ENCODE peak calls at places on chromosomes 6 and 20, in six cellular contexts. One of them, this sample, is unnamed.

GRCh38 chr6:43215066-43215465 is 14.2 kb downstream of the DNPH1 start:
- DNase-seq in posterior cingulate gyrus: no peak
- DNase-seq in stimulated activated CD8-positive, alpha-beta memory T cell treated with anti-CD3 and anti-CD28 coated beads, Interleukin-7, amount 100 ng/mL, for 1 hour: no peak
- DNase-seq in neural progenitor cell: no peak
- DNase-seq in OCI-LY7: no peak
- DNase-seq in midbrain: no peak
- DNase-seq in this sample: no peak

GRCh38 chr6:7419065-7419464 is 29.5 kb downstream of the RIOK1 start:
- DNase-seq in posterior cingulate gyrus: no peak
- DNase-seq in stimulated activated CD8-positive, alpha-beta memory T cell treated with anti-CD3 and anti-CD28 coated beads, Interleukin-7, amount 100 ng/mL, for 1 hour: no peak
- DNase-seq in neural progenitor cell: no peak
- DNase-seq in OCI-LY7: no peak
- DNase-seq in midbrain: no peak
- DNase-seq in this sample: no peak

GRCh38 chr6:25302677-25303128 is 23.5 kb downstream of the CARMIL1 start:
- DNase-seq in posterior cingulate gyrus: no peak
- DNase-seq in stimulated activated CD8-positive, alpha-beta memory T cell treated with anti-CD3 and anti-CD28 coated beads, Interleukin-7, amount 100 ng/mL, for 1 hour: no peak
- DNase-seq in neural progenitor cell: peak; percentile 14
- DNase-seq in OCI-LY7: no peak
- DNase-seq in midbrain: no peak
- DNase-seq in this sample: no peak

GRCh38 chr20:38214871-38215788 is 45.4 kb downstream of the KIAA1755 start:
- DNase-seq in posterior cingulate gyrus: peak; percentile 54
- DNase-seq in stimulated activated CD8-positive, alpha-beta memory T cell treated with anti-CD3 and anti-CD28 coated beads, Interleukin-7, amount 100 ng/mL, for 1 hour: no peak
- DNase-seq in neural progenitor cell: no peak
- DNase-seq in OCI-LY7: no peak
- DNase-seq in midbrain: no peak
- DNase-seq in this sample: no peak

GRCh38 chr20:52859156-52859887 is 112.8 kb upstream of the TSHZ2 start:
- DNase-seq in posterior cingulate gyrus: no peak
- DNase-seq in stimulated activated CD8-positive, alpha-beta memory T cell treated with anti-CD3 and anti-CD28 coated beads, Interleukin-7, amount 100 ng/mL, for 1 hour: no peak
- DNase-seq in neural progenitor cell: peak; percentile 16
- DNase-seq in OCI-LY7: no peak
- DNase-seq in midbrain: no peak
- DNase-seq in this sample: no peak

GRCh38 chr20:38805502-38805957 is at the start of gene PPP1R16B:
- DNase-seq in posterior cingulate gyrus: peak; percentile 96
- DNase-seq in stimulated activated CD8-positive, alpha-beta memory T cell treated with anti-CD3 and anti-CD28 coated beads, Interleukin-7, amount 100 ng/mL, for 1 hour: peak; percentile 63
- DNase-seq in neural progenitor cell: peak; percentile 88
- DNase-seq in OCI-LY7: peak; percentile 90
- DNase-seq in midbrain: peak; percentile 78
- DNase-seq in this sample: peak; percentile 86

GRCh38 chr20:19588731-19589130 is 169.3 kb upstream of the RIN2 start:
- DNase-seq in posterior cingulate gyrus: no peak
- DNase-seq in stimulated activated CD8-positive, alpha-beta memory T cell treated with anti-CD3 and anti-CD28 coated beads, Interleukin-7, amount 100 ng/mL, for 1 hour: no peak
- DNase-seq in neural progenitor cell: no peak
- DNase-seq in OCI-LY7: no peak
- DNase-seq in midbrain: peak; percentile 17
- DNase-seq in this sample: no peak

GRCh38 chr6:155381856-155382690 is 67.8 kb upstream of the TFB1M start:
- DNase-seq in posterior cingulate gyrus: no peak
- DNase-seq in stimulated activated CD8-positive, alpha-beta memory T cell treated with anti-CD3 and anti-CD28 coated beads, Interleukin-7, amount 100 ng/mL, for 1 hour: no peak
- DNase-seq in neural progenitor cell: no peak
- DNase-seq in OCI-LY7: no peak
- DNase-seq in midbrain: no peak
- DNase-seq in this sample: no peak

GRCh38 chr6:150813319-150813992 is 52.0 kb upstream of the MTHFD1L start:
- DNase-seq in posterior cingulate gyrus: no peak
- DNase-seq in stimulated activated CD8-positive, alpha-beta memory T cell treated with anti-CD3 and anti-CD28 coated beads, Interleukin-7, amount 100 ng/mL, for 1 hour: no peak
- DNase-seq in neural progenitor cell: no peak
- DNase-seq in OCI-LY7: no peak
- DNase-seq in midbrain: no peak
- DNase-seq in this sample: peak; percentile 86

GRCh38 chr6:14661696-14662095 is 544.1 kb downstream of the CD83 start:
- DNase-seq in posterior cingulate gyrus: no peak
- DNase-seq in stimulated activated CD8-positive, alpha-beta memory T cell treated with anti-CD3 and anti-CD28 coated beads, Interleukin-7, amount 100 ng/mL, for 1 hour: no peak
- DNase-seq in neural progenitor cell: peak; percentile 52
- DNase-seq in OCI-LY7: no peak
- DNase-seq in midbrain: no peak
- DNase-seq in this sample: no peak

GRCh38 chr20:14062786-14063185 is 67.5 kb downstream of the MACROD2 start:
- DNase-seq in posterior cingulate gyrus: no peak
- DNase-seq in stimulated activated CD8-positive, alpha-beta memory T cell treated with anti-CD3 and anti-CD28 coated beads, Interleukin-7, amount 100 ng/mL, for 1 hour: no peak
- DNase-seq in neural progenitor cell: no peak
- DNase-seq in OCI-LY7: no peak
- DNase-seq in midbrain: no peak
- DNase-seq in this sample: no peak

GRCh38 chr6:63805808-63806572 is 170.4 kb downstream of the PHF3 start:
- DNase-seq in posterior cingulate gyrus: no peak
- DNase-seq in stimulated activated CD8-positive, alpha-beta memory T cell treated with anti-CD3 and anti-CD28 coated beads, Interleukin-7, amount 100 ng/mL, for 1 hour: no peak
- DNase-seq in neural progenitor cell: peak; percentile 8
- DNase-seq in OCI-LY7: no peak
- DNase-seq in midbrain: no peak
- DNase-seq in this sample: no peak

GRCh38 chr6:166950443-166950821 is 5.9 kb downstream of the RNASET2 start:
- DNase-seq in posterior cingulate gyrus: peak; percentile 16
- DNase-seq in stimulated activated CD8-positive, alpha-beta memory T cell treated with anti-CD3 and anti-CD28 coated beads, Interleukin-7, amount 100 ng/mL, for 1 hour: no peak
- DNase-seq in neural progenitor cell: no peak
- DNase-seq in OCI-LY7: peak; percentile 66
- DNase-seq in midbrain: no peak
- DNase-seq in this sample: peak; percentile 87

GRCh38 chr6:154542747-154543146 is 32.3 kb upstream of the CNKSR3 start:
- DNase-seq in posterior cingulate gyrus: no peak
- DNase-seq in stimulated activated CD8-positive, alpha-beta memory T cell treated with anti-CD3 and anti-CD28 coated beads, Interleukin-7, amount 100 ng/mL, for 1 hour: no peak
- DNase-seq in neural progenitor cell: peak; percentile 64
- DNase-seq in OCI-LY7: no peak
- DNase-seq in midbrain: no peak
- DNase-seq in this sample: no peak

GRCh38 chr20:19074828-19075516 is 137.5 kb upstream of the SLC24A3 start:
- DNase-seq in posterior cingulate gyrus: no peak
- DNase-seq in stimulated activated CD8-positive, alpha-beta memory T cell treated with anti-CD3 and anti-CD28 coated beads, Interleukin-7, amount 100 ng/mL, for 1 hour: peak; percentile 2
- DNase-seq in neural progenitor cell: no peak
- DNase-seq in OCI-LY7: no peak
- DNase-seq in midbrain: no peak
- DNase-seq in this sample: peak; percentile 87

GRCh38 chr6:117951783-117952182 is 44.7 kb downstream of the SLC35F1 start:
- DNase-seq in posterior cingulate gyrus: no peak
- DNase-seq in stimulated activated CD8-positive, alpha-beta memory T cell treated with anti-CD3 and anti-CD28 coated beads, Interleukin-7, amount 100 ng/mL, for 1 hour: no peak
- DNase-seq in neural progenitor cell: peak; percentile 82
- DNase-seq in OCI-LY7: no peak
- DNase-seq in midbrain: peak; percentile 19
- DNase-seq in this sample: no peak

GRCh38 chr6:56708810-56709597 is 66.3 kb upstream of the DST start:
- DNase-seq in posterior cingulate gyrus: no peak
- DNase-seq in stimulated activated CD8-positive, alpha-beta memory T cell treated with anti-CD3 and anti-CD28 coated beads, Interleukin-7, amount 100 ng/mL, for 1 hour: no peak
- DNase-seq in neural progenitor cell: peak; percentile 62
- DNase-seq in OCI-LY7: peak; percentile 54
- DNase-seq in midbrain: peak; percentile 57
- DNase-seq in this sample: peak; percentile 71

GRCh38 chr20:51366155-51366886 is 176.2 kb downstream of the NFATC2 start:
- DNase-seq in posterior cingulate gyrus: peak; percentile 26
- DNase-seq in stimulated activated CD8-positive, alpha-beta memory T cell treated with anti-CD3 and anti-CD28 coated beads, Interleukin-7, amount 100 ng/mL, for 1 hour: no peak
- DNase-seq in neural progenitor cell: no peak
- DNase-seq in OCI-LY7: no peak
- DNase-seq in midbrain: no peak
- DNase-seq in this sample: peak; percentile 41

GRCh38 chr20:63023071-63023835 is 16.5 kb upstream of the BHLHE23 start:
- DNase-seq in posterior cingulate gyrus: peak; percentile 73
- DNase-seq in stimulated activated CD8-positive, alpha-beta memory T cell treated with anti-CD3 and anti-CD28 coated beads, Interleukin-7, amount 100 ng/mL, for 1 hour: no peak
- DNase-seq in neural progenitor cell: no peak
- DNase-seq in OCI-LY7: no peak
- DNase-seq in midbrain: no peak
- DNase-seq in this sample: no peak

GRCh38 chr6:27096834-27097511 is 150.5 kb upstream of the PRSS16 start:
- DNase-seq in posterior cingulate gyrus: no peak
- DNase-seq in stimulated activated CD8-positive, alpha-beta memory T cell treated with anti-CD3 and anti-CD28 coated beads, Interleukin-7, amount 100 ng/mL, for 1 hour: no peak
- DNase-seq in neural progenitor cell: peak; percentile 28
- DNase-seq in OCI-LY7: no peak
- DNase-seq in midbrain: no peak
- DNase-seq in this sample: peak; percentile 24

GRCh38 chr20:25249198-25249931 is 1.5 kb downstream of the PYGB start:
- DNase-seq in posterior cingulate gyrus: peak; percentile 58
- DNase-seq in stimulated activated CD8-positive, alpha-beta memory T cell treated with anti-CD3 and anti-CD28 coated beads, Interleukin-7, amount 100 ng/mL, for 1 hour: no peak
- DNase-seq in neural progenitor cell: no peak
- DNase-seq in OCI-LY7: peak; percentile 8
- DNase-seq in midbrain: peak; percentile 51
- DNase-seq in this sample: no peak

GRCh38 chr20:10632681-10633509 is 40.9 kb downstream of the JAG1 start:
- DNase-seq in posterior cingulate gyrus: no peak
- DNase-seq in stimulated activated CD8-positive, alpha-beta memory T cell treated with anti-CD3 and anti-CD28 coated beads, Interleukin-7, amount 100 ng/mL, for 1 hour: no peak
- DNase-seq in neural progenitor cell: no peak
- DNase-seq in OCI-LY7: no peak
- DNase-seq in midbrain: no peak
- DNase-seq in this sample: no peak

GRCh38 chr6:44543664-44544063 is 156.2 kb downstream of the CDC5L start:
- DNase-seq in posterior cingulate gyrus: no peak
- DNase-seq in stimulated activated CD8-positive, alpha-beta memory T cell treated with anti-CD3 and anti-CD28 coated beads, Interleukin-7, amount 100 ng/mL, for 1 hour: no peak
- DNase-seq in neural progenitor cell: no peak
- DNase-seq in OCI-LY7: no peak
- DNase-seq in midbrain: no peak
- DNase-seq in this sample: no peak

GRCh38 chr6:45900808-45901752 is 114.6 kb downstream of the CLIC5 start:
- DNase-seq in posterior cingulate gyrus: no peak
- DNase-seq in stimulated activated CD8-positive, alpha-beta memory T cell treated with anti-CD3 and anti-CD28 coated beads, Interleukin-7, amount 100 ng/mL, for 1 hour: no peak
- DNase-seq in neural progenitor cell: peak; percentile 26
- DNase-seq in OCI-LY7: no peak
- DNase-seq in midbrain: no peak
- DNase-seq in this sample: no peak

GRCh38 chr20:40258931-40259330 is 430.1 kb downstream of the MAFB start:
- DNase-seq in posterior cingulate gyrus: no peak
- DNase-seq in stimulated activated CD8-positive, alpha-beta memory T cell treated with anti-CD3 and anti-CD28 coated beads, Interleukin-7, amount 100 ng/mL, for 1 hour: no peak
- DNase-seq in neural progenitor cell: no peak
- DNase-seq in OCI-LY7: no peak
- DNase-seq in midbrain: no peak
- DNase-seq in this sample: no peak